ENCODE peak calls at places on chromosome 12, in five cellular contexts. Y is mammary epithelial cell, L is MM.1S, G is OCI-LY7, A is endothelial cell of umbilical vein. F is an unnamed sample.

GRCh38 chr12:1435456-1435855 is 158.9 kb downstream of the FBXL14 start:
- DNase-seq in G (no peak), L (no peak), Y (no peak), A (peak), F (no peak)

GRCh38 chr12:55416961-55417360 is 9.1 kb upstream of the OR6C76 start:
- DNase-seq in Y (no peak), L (no peak), A (no peak), G (no peak), F (no peak)

GRCh38 chr12:62282375-62282774 is 22.2 kb downstream of the USP15 start:
- DNase-seq in Y (no peak), L (no peak), A (no peak), G (no peak), F (no peak)

GRCh38 chr12:111428081-111428727 is 22.5 kb downstream of the SH2B3 start:
- DNase-seq in A (no peak), G (no peak), Y (no peak), L (no peak), F (no peak)

GRCh38 chr12:50185975-50186663 is 18.9 kb upstream of the CERS5 start:
- DNase-seq in L (no peak), G (no peak), Y (peak), A (peak), F (no peak)

GRCh38 chr12:16165506-16165905 is 112.0 kb downstream of the SLC15A5 start:
- DNase-seq in A (peak), L (peak), Y (peak), G (peak), F (peak)

GRCh38 chr12:11174022-11174421 is 3.0 kb downstream of the SMIM10L1 start:
- DNase-seq in G (no peak), A (peak), Y (peak), L (no peak), F (no peak)

GRCh38 chr12:103523771-103524170 is 28.0 kb upstream of the C12orf42 start:
- DNase-seq in Y (peak), G (no peak), L (no peak), A (no peak), F (no peak)

GRCh38 chr12:96070670-96071279 is 35.4 kb upstream of the LTA4H start:
- DNase-seq in Y (peak), L (no peak), A (peak), G (peak), F (no peak)

GRCh38 chr12:105347486-105347885 is 17.0 kb downstream of the C12orf75 start:
- DNase-seq in L (no peak), G (no peak), A (no peak), Y (no peak), F (no peak)

GRCh38 chr12:123250471-123251383 is 17.5 kb downstream of the MTRFR start:
- DNase-seq in Y (peak), L (no peak), G (no peak), A (no peak), F (no peak)

GRCh38 chr12:128109236-128109635 is 157.7 kb upstream of the TMEM132C start:
- DNase-seq in G (no peak), Y (no peak), A (no peak), L (no peak), F (no peak)

GRCh38 chr12:71069317-71069716 is 88.5 kb downstream of the TSPAN8 start:
- DNase-seq in L (no peak), G (no peak), A (no peak), Y (no peak), F (no peak)

GRCh38 chr12:16258963-16259362 is 18.5 kb downstream of the SLC15A5 start:
- DNase-seq in A (no peak), G (no peak), L (no peak), Y (no peak), F (no peak)

GRCh38 chr12:92574046-92574783 is 128.6 kb upstream of the PLEKHG7 start:
- DNase-seq in G (peak), Y (peak), L (no peak), A (peak), F (no peak)

GRCh38 chr12:124721501-124722154 is 142.0 kb downstream of the SCARB1 start:
- DNase-seq in A (no peak), L (no peak), G (no peak), Y (no peak), F (no peak)

GRCh38 chr12:47407730-47408129 is 298.1 kb downstream of the RPAP3 start:
- DNase-seq in G (no peak), L (no peak), A (no peak), Y (no peak), F (no peak)

GRCh38 chr12:6925239-6925542 is 2.6 kb upstream of the ATN1 start:
- DNase-seq in Y (no peak), A (no peak), L (no peak), G (no peak), F (no peak)

GRCh38 chr12:63795032-63795687 is 15.5 kb downstream of the RXYLT1 start:
- DNase-seq in A (no peak), Y (no peak), G (no peak), L (no peak), F (no peak)

GRCh38 chr12:7929069-7929792 is 6.8 kb downstream of the SLC2A3 start:
- DNase-seq in Y (no peak), L (no peak), G (no peak), A (no peak), F (no peak)

GRCh38 chr12:123233505-123234299 is 466 bp downstream of the MTRFR start:
- DNase-seq in L (no peak), Y (no peak), G (peak), A (no peak), F (no peak)

GRCh38 chr12:9707864-9708808 is 24.8 kb downstream of the CLECL1 start:
- DNase-seq in L (peak), A (peak), G (peak), Y (peak), F (peak)

GRCh38 chr12:4241592-4241991 is 32.0 kb upstream of the CCND2 start:
- DNase-seq in L (no peak), G (no peak), Y (no peak), A (no peak), F (no peak)

GRCh38 chr12:42565633-42566032 is 23.9 kb downstream of the PRICKLE1 start:
- DNase-seq in L (no peak), Y (no peak), A (peak), G (no peak), F (no peak)

GRCh38 chr12:133221241-133221640 is 14.4 kb downstream of the ANHX start:
- DNase-seq in A (no peak), G (no peak), L (no peak), Y (no peak), F (no peak)

GRCh38 chr12:10304161-10304574 is 3.5 kb upstream of the KLRD1 start:
- DNase-seq in A (no peak), G (no peak), L (no peak), Y (peak), F (no peak)

GRCh38 chr12:129531004-129531403 is 372.8 kb downstream of the TMEM132D start:
- DNase-seq in Y (no peak), A (no peak), L (peak), G (no peak), F (no peak)

GRCh38 chr12:29759950-29760349 is 23.8 kb downstream of the TMTC1 start:
- DNase-seq in L (no peak), Y (no peak), A (no peak), G (no peak), F (no peak)

GRCh38 chr12:26712892-26713291 is 120.1 kb downstream of the ITPR2 start:
- DNase-seq in L (no peak), A (no peak), G (no peak), Y (no peak), F (no peak)

GRCh38 chr12:109949089-109949488 is 47.1 kb downstream of the GIT2 start:
- DNase-seq in A (no peak), L (no peak), Y (no peak), G (no peak), F (no peak)
- H3K4me2 ChIP-seq in A (no peak), L (no peak), Y (no peak), G (no peak), F (no peak)

GRCh38 chr12:51951199-51951842 is at the start of gene ACVR1B:
- DNase-seq in A (peak), Y (peak), L (peak), G (peak), F (peak)
- H2AFZ ChIP-seq in A (peak), Y (peak), L (peak), G (peak), F (peak)

DNA sequence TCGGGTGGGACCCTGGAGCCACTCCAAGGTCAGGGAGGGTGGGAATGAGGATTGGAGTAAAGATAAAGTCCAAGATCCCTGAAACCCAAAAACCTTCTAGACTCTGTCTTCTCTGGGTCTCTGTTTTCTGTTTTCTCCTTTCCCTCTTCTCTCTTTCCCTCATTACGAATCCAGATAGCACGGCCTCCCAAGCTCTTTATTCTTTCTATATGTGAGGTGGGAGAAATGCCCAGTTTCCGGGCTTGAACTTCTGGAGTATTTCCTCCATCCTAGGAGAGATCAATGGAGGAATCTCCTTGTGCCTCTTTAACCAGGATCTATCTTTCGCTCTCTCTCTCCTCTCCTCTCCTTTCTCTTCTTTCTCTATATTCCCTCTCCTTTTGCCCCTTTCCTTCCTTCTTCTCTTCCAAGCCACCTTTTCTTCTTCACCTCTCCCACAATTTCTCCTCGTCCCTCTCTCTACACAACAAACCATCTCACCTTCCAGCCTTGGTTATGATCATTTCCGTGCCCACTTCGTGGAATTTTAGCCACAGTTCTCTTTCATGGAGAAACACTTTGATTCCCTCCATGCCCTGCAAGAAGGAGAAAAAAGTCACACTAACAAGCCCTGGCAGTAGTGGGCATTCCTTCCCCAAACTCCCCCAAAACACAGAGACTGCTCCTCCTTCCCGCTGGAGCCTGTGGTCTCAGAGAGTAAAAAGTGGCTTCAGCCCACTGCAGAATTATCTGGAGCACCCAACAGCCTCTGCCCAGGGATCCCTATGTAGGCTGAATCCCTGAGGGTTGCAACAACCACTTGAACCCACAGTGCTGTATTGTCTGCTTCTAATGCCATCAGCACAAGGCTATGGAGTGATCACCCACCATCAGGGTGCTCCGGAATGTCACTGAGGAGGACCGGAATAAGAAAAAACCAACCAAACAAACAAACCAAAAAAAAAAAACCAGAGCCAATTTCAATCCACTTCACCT is 4.3 kb downstream of the TBX5 start:
- DNase-seq in Y (no peak), L (no peak), A (no peak), G (no peak), F (no peak)
- H3K4me2 ChIP-seq in Y (no peak), L (no peak), A (no peak), G (no peak), F (no peak)

DNA sequence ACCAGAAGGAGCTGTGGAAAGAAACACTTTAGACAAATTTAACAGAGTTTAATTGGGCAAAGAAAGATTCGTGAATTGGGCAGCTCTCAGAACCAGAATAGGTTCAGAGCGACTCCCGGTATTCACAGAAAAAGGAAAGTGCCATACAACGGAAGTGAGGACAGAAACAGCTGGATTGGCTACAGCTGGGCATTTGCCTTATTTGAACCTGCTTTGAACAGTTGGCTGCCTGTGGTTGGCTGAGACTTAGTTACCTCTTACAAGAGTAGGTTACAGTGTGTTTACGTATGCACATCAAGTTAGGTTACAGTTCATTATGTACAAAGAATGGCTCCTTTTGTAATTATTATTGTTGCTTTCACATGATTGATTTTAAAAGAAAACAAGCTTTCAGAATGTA is 57.8 kb downstream of the EMP1 start:
- DNase-seq in L (peak), G (no peak), A (no peak), Y (no peak), F (no peak)
- H2AFZ ChIP-seq in L (peak), G (no peak), A (no peak), Y (no peak), F (peak)

GRCh38 chr12:52496054-52496453 is 3.0 kb upstream of the KRT6A start:
- DNase-seq in G (peak), A (no peak), L (no peak), Y (no peak), F (no peak)
- H3K4me2 ChIP-seq in G (peak), A (no peak), L (no peak), Y (peak), F (no peak)

GRCh38 chr12:79370021-79370420 is 320.7 kb downstream of the PAWR start:
- DNase-seq in L (no peak), G (no peak), Y (no peak), A (no peak), F (no peak)
- H2AFZ ChIP-seq in L (no peak), G (no peak), Y (no peak), A (no peak), F (no peak)

F was measured in neuronal stem cell.